ENCODE peak calls at places on chromosomes 13 and 19, in nine cellular contexts. V is head of caudate nucleus; P is GM04504; K is astrocyte of the cerebellum; X is heart left ventricle; U is endodermal cell; M is pancreas; E is activated CD4-positive, CD25-positive, alpha-beta regulatory T cell; Y is foreskin keratinocyte. J is an unnamed sample.

GRCh38 chr13:75226092-75226491 is 255.9 kb downstream of the TBC1D4 start:
- DNase-seq in P (no peak), E (no peak), K (no peak), U (peak), M (no peak), Y (peak), V (no peak), X (no peak), J (no peak)

GRCh38 chr13:85798999-85799646 is at the start of gene SLITRK6:
- DNase-seq in K (peak), P (peak), E (no peak), Y (peak), M (no peak), U (peak), V (peak), X (no peak), J (peak)

GRCh38 chr13:73096173-73097117 is 37.6 kb downstream of the KLF5 start:
- DNase-seq in X (no peak), P (no peak), V (no peak), U (no peak), E (no peak), Y (peak), K (no peak), M (no peak), J (peak)

GRCh38 chr19:858868-859843 is at the start of gene CFD:
- DNase-seq in P (no peak), K (no peak), Y (no peak), V (no peak), M (peak), X (peak), E (no peak), U (no peak), J (no peak)

GRCh38 chr13:113159701-113160100 is 1.3 kb downstream of the PROZ start:
- DNase-seq in M (no peak), K (no peak), Y (no peak), P (no peak), X (no peak), E (no peak), V (no peak), U (peak), J (no peak)

GRCh38 chr19:48813123-48813911 is 2.5 kb upstream of the BCAT2 start:
- DNase-seq in K (no peak), M (peak), X (no peak), Y (no peak), U (peak), V (no peak), P (no peak), E (no peak), J (no peak)

GRCh38 chr19:53977429-53977990 is 13.9 kb upstream of the CACNG6 start:
- DNase-seq in V (peak), K (peak), X (no peak), Y (peak), U (peak), E (peak), P (peak), M (peak), J (peak)

GRCh38 chr19:38004100-38004504 is 97.1 kb downstream of the SIPA1L3 start:
- DNase-seq in U (no peak), X (no peak), P (no peak), V (peak), K (no peak), Y (no peak), M (no peak), E (no peak), J (no peak)

GRCh38 chr13:87234981-87235380 is 436.2 kb upstream of the SLITRK5 start:
- DNase-seq in K (peak), U (no peak), M (no peak), Y (no peak), X (no peak), E (no peak), P (no peak), V (no peak), J (no peak)

GRCh38 chr19:46824887-46825730 is 25.5 kb downstream of the AP2S1 start:
- DNase-seq in Y (no peak), P (no peak), K (no peak), U (no peak), X (no peak), E (no peak), M (no peak), V (peak), J (no peak)

GRCh38 chr13:23578411-23579071 is 8.3 kb downstream of the TNFRSF19 start:
- DNase-seq in U (peak), P (no peak), X (peak), E (peak), M (peak), Y (peak), K (peak), V (peak), J (peak)

GRCh38 chr13:53338760-53339159 is 310.1 kb downstream of the OLFM4 start:
- DNase-seq in Y (no peak), M (no peak), U (no peak), X (no peak), V (no peak), K (no peak), E (no peak), P (no peak), J (no peak)

GRCh38 chr19:2469102-2469914 is 6.6 kb upstream of the GADD45B start:
- DNase-seq in E (no peak), U (peak), X (no peak), P (no peak), M (no peak), K (no peak), Y (peak), V (no peak), J (no peak)

GRCh38 chr19:37932985-37933953 is 26.3 kb downstream of the SIPA1L3 start:
- DNase-seq in U (peak), Y (peak), M (peak), V (no peak), X (peak), P (no peak), E (no peak), K (no peak), J (no peak)

GRCh38 chr19:57708641-57709354 is at the start of gene ZNF154:
- DNase-seq in V (peak), E (no peak), P (peak), U (peak), M (peak), X (no peak), K (peak), Y (peak), J (peak)

GRCh38 chr13:51006067-51006800 is 96.6 kb downstream of the RNASEH2B start:
- DNase-seq in X (no peak), V (no peak), U (no peak), K (no peak), M (no peak), P (peak), Y (no peak), E (no peak), J (no peak)

GRCh38 chr19:3133793-3134116 is 2.1 kb upstream of the GNA15 start:
- DNase-seq in M (no peak), U (peak), P (no peak), X (peak), Y (no peak), V (no peak), K (no peak), E (no peak), J (no peak)

GRCh38 chr19:33673996-33674395 is 52.2 kb downstream of the CHST8 start:
- DNase-seq in P (no peak), V (no peak), X (peak), E (no peak), U (no peak), M (no peak), K (no peak), Y (no peak), J (no peak)

GRCh38 chr19:4676955-4677731 is 7.0 kb upstream of the MYDGF start:
- DNase-seq in M (no peak), K (no peak), X (no peak), Y (no peak), U (peak), V (no peak), E (no peak), P (no peak), J (no peak)

GRCh38 chr13:111883571-111884343 is 183.2 kb upstream of the SOX1 start:
- DNase-seq in Y (no peak), M (no peak), E (no peak), K (no peak), U (peak), X (no peak), V (no peak), P (no peak), J (no peak)